ENCODE peak calls at places on chromosomes 16 and 17, in six cellular contexts. One of them, this sample, is unnamed.

GRCh38 chr17:43560461-43561427 is 14.6 kb upstream of the ETV4 start:
- DNase-seq in EL: no peak
- DNase-seq in activated CD4-positive, alpha-beta T cell treated with anti-CD3 and anti-CD28 coated beads for 24 hours: no peak
- DNase-seq in HFF-Myc: no peak
- DNase-seq in NCI-H446 treated with DMSO at 0.1 percent for 48 hours: no peak
- DNase-seq in WTC11: no peak
- DNase-seq in this sample: no peak

GRCh38 chr16:30609002-30609927 is 924 bp downstream of the ZNF689 start:
- DNase-seq in HFF-Myc: no peak
- DNase-seq in WTC11: peak
- DNase-seq in NCI-H446 treated with DMSO at 0.1 percent for 48 hours: no peak
- DNase-seq in activated CD4-positive, alpha-beta T cell treated with anti-CD3 and anti-CD28 coated beads for 24 hours: peak
- DNase-seq in EL: peak
- DNase-seq in this sample: no peak

GRCh38 chr17:53896047-53896446 is 73.3 kb downstream of the KIF2B start:
- DNase-seq in EL: no peak
- DNase-seq in activated CD4-positive, alpha-beta T cell treated with anti-CD3 and anti-CD28 coated beads for 24 hours: no peak
- DNase-seq in HFF-Myc: no peak
- DNase-seq in WTC11: no peak
- DNase-seq in NCI-H446 treated with DMSO at 0.1 percent for 48 hours: no peak
- DNase-seq in this sample: no peak

GRCh38 chr17:30091771-30092170 is 24.8 kb upstream of the NSRP1 start:
- DNase-seq in HFF-Myc: no peak
- DNase-seq in NCI-H446 treated with DMSO at 0.1 percent for 48 hours: peak
- DNase-seq in EL: peak
- DNase-seq in WTC11: no peak
- DNase-seq in activated CD4-positive, alpha-beta T cell treated with anti-CD3 and anti-CD28 coated beads for 24 hours: no peak
- DNase-seq in this sample: no peak

GRCh38 chr17:81635431-81635830 is 1.5 kb downstream of the NPLOC4 start:
- DNase-seq in EL: no peak
- DNase-seq in WTC11: no peak
- DNase-seq in activated CD4-positive, alpha-beta T cell treated with anti-CD3 and anti-CD28 coated beads for 24 hours: no peak
- DNase-seq in HFF-Myc: no peak
- DNase-seq in NCI-H446 treated with DMSO at 0.1 percent for 48 hours: no peak
- DNase-seq in this sample: peak

GRCh38 chr16:67653131-67654068 is 6.7 kb downstream of the ACD start:
- DNase-seq in EL: peak
- DNase-seq in HFF-Myc: no peak
- DNase-seq in WTC11: no peak
- DNase-seq in NCI-H446 treated with DMSO at 0.1 percent for 48 hours: no peak
- DNase-seq in activated CD4-positive, alpha-beta T cell treated with anti-CD3 and anti-CD28 coated beads for 24 hours: no peak
- DNase-seq in this sample: no peak

GRCh38 chr16:85615014-85615851 is 2.1 kb downstream of the GSE1 start:
- DNase-seq in HFF-Myc: no peak
- DNase-seq in activated CD4-positive, alpha-beta T cell treated with anti-CD3 and anti-CD28 coated beads for 24 hours: no peak
- DNase-seq in NCI-H446 treated with DMSO at 0.1 percent for 48 hours: no peak
- DNase-seq in WTC11: peak
- DNase-seq in EL: no peak
- DNase-seq in this sample: peak

GRCh38 chr16:88760424-88761142 is 24.4 kb downstream of the PIEZO1 start:
- DNase-seq in NCI-H446 treated with DMSO at 0.1 percent for 48 hours: no peak
- DNase-seq in activated CD4-positive, alpha-beta T cell treated with anti-CD3 and anti-CD28 coated beads for 24 hours: no peak
- DNase-seq in HFF-Myc: no peak
- DNase-seq in EL: no peak
- DNase-seq in WTC11: no peak
- DNase-seq in this sample: no peak

GRCh38 chr17:79986441-79987186 is 49.1 kb downstream of the TBC1D16 start:
- DNase-seq in WTC11: no peak
- DNase-seq in HFF-Myc: no peak
- DNase-seq in NCI-H446 treated with DMSO at 0.1 percent for 48 hours: no peak
- DNase-seq in activated CD4-positive, alpha-beta T cell treated with anti-CD3 and anti-CD28 coated beads for 24 hours: no peak
- DNase-seq in EL: peak
- DNase-seq in this sample: no peak

GRCh38 chr16:13036600-13036999 is 135.2 kb downstream of the SHISA9 start:
- DNase-seq in NCI-H446 treated with DMSO at 0.1 percent for 48 hours: no peak
- DNase-seq in EL: peak
- DNase-seq in activated CD4-positive, alpha-beta T cell treated with anti-CD3 and anti-CD28 coated beads for 24 hours: peak
- DNase-seq in WTC11: peak
- DNase-seq in HFF-Myc: peak
- DNase-seq in this sample: peak

GRCh38 chr17:21282231-21282630 is 2.3 kb upstream of the MAP2K3 start:
- DNase-seq in NCI-H446 treated with DMSO at 0.1 percent for 48 hours: peak
- DNase-seq in activated CD4-positive, alpha-beta T cell treated with anti-CD3 and anti-CD28 coated beads for 24 hours: no peak
- DNase-seq in HFF-Myc: no peak
- DNase-seq in WTC11: no peak
- DNase-seq in EL: peak
- DNase-seq in this sample: peak

GRCh38 chr17:19379306-19380075 is 1.2 kb downstream of the MAPK7 start:
- DNase-seq in NCI-H446 treated with DMSO at 0.1 percent for 48 hours: no peak
- DNase-seq in activated CD4-positive, alpha-beta T cell treated with anti-CD3 and anti-CD28 coated beads for 24 hours: no peak
- DNase-seq in HFF-Myc: no peak
- DNase-seq in WTC11: no peak
- DNase-seq in EL: no peak
- DNase-seq in this sample: no peak

GRCh38 chr17:15914400-15915165 is 30.3 kb upstream of the ADORA2B start:
- DNase-seq in WTC11: peak
- DNase-seq in EL: peak
- DNase-seq in activated CD4-positive, alpha-beta T cell treated with anti-CD3 and anti-CD28 coated beads for 24 hours: no peak
- DNase-seq in HFF-Myc: no peak
- DNase-seq in NCI-H446 treated with DMSO at 0.1 percent for 48 hours: no peak
- DNase-seq in this sample: peak

GRCh38 chr17:28326114-28326513 is 7.1 kb downstream of the TMEM97 start:
- DNase-seq in HFF-Myc: no peak
- DNase-seq in EL: no peak
- DNase-seq in WTC11: no peak
- DNase-seq in activated CD4-positive, alpha-beta T cell treated with anti-CD3 and anti-CD28 coated beads for 24 hours: no peak
- DNase-seq in NCI-H446 treated with DMSO at 0.1 percent for 48 hours: no peak
- DNase-seq in this sample: no peak

GRCh38 chr17:10698116-10698818 is 873 bp downstream of the ADPRM start:
- DNase-seq in WTC11: no peak
- DNase-seq in activated CD4-positive, alpha-beta T cell treated with anti-CD3 and anti-CD28 coated beads for 24 hours: no peak
- DNase-seq in EL: peak
- DNase-seq in NCI-H446 treated with DMSO at 0.1 percent for 48 hours: no peak
- DNase-seq in HFF-Myc: no peak
- DNase-seq in this sample: peak

GRCh38 chr16:86587487-86587886 is 9.1 kb downstream of the FOXL1 start:
- DNase-seq in EL: no peak
- DNase-seq in HFF-Myc: no peak
- DNase-seq in activated CD4-positive, alpha-beta T cell treated with anti-CD3 and anti-CD28 coated beads for 24 hours: no peak
- DNase-seq in WTC11: no peak
- DNase-seq in NCI-H446 treated with DMSO at 0.1 percent for 48 hours: no peak
- DNase-seq in this sample: no peak

GRCh38 chr16:77951788-77952187 is 70.6 kb upstream of the CLEC3A start:
- DNase-seq in EL: no peak
- DNase-seq in HFF-Myc: no peak
- DNase-seq in NCI-H446 treated with DMSO at 0.1 percent for 48 hours: no peak
- DNase-seq in WTC11: no peak
- DNase-seq in activated CD4-positive, alpha-beta T cell treated with anti-CD3 and anti-CD28 coated beads for 24 hours: no peak
- DNase-seq in this sample: peak

GRCh38 chr16:72050769-72051464 is 3.4 kb upstream of the HP start:
- DNase-seq in WTC11: no peak
- DNase-seq in EL: no peak
- DNase-seq in NCI-H446 treated with DMSO at 0.1 percent for 48 hours: no peak
- DNase-seq in activated CD4-positive, alpha-beta T cell treated with anti-CD3 and anti-CD28 coated beads for 24 hours: no peak
- DNase-seq in HFF-Myc: no peak
- DNase-seq in this sample: peak

GRCh38 chr16:23914935-23915549 is 79.3 kb downstream of the PRKCB start:
- DNase-seq in HFF-Myc: no peak
- DNase-seq in EL: no peak
- DNase-seq in activated CD4-positive, alpha-beta T cell treated with anti-CD3 and anti-CD28 coated beads for 24 hours: no peak
- DNase-seq in NCI-H446 treated with DMSO at 0.1 percent for 48 hours: no peak
- DNase-seq in WTC11: no peak
- DNase-seq in this sample: no peak

GRCh38 chr16:81140930-81141780 is 45.0 kb upstream of the GCSH start:
- DNase-seq in EL: no peak
- DNase-seq in activated CD4-positive, alpha-beta T cell treated with anti-CD3 and anti-CD28 coated beads for 24 hours: no peak
- DNase-seq in WTC11: peak
- DNase-seq in NCI-H446 treated with DMSO at 0.1 percent for 48 hours: no peak
- DNase-seq in HFF-Myc: no peak
- DNase-seq in this sample: no peak

GRCh38 chr17:82051776-82052637 is at the start of the genes GPS1 and RFNG:
- DNase-seq in WTC11: peak
- DNase-seq in HFF-Myc: no peak
- DNase-seq in activated CD4-positive, alpha-beta T cell treated with anti-CD3 and anti-CD28 coated beads for 24 hours: peak
- DNase-seq in NCI-H446 treated with DMSO at 0.1 percent for 48 hours: no peak
- DNase-seq in EL: peak
- DNase-seq in this sample: peak

GRCh38 chr16:35523991-35524390 is 2064.6 kb downstream of the TP53TG3F start:
- DNase-seq in WTC11: no peak
- DNase-seq in NCI-H446 treated with DMSO at 0.1 percent for 48 hours: no peak
- DNase-seq in HFF-Myc: no peak
- DNase-seq in EL: no peak
- DNase-seq in activated CD4-positive, alpha-beta T cell treated with anti-CD3 and anti-CD28 coated beads for 24 hours: no peak
- DNase-seq in this sample: no peak

GRCh38 chr17:68127914-68128313 is 92.4 kb downstream of the KPNA2 start:
- DNase-seq in NCI-H446 treated with DMSO at 0.1 percent for 48 hours: no peak
- DNase-seq in activated CD4-positive, alpha-beta T cell treated with anti-CD3 and anti-CD28 coated beads for 24 hours: no peak
- DNase-seq in WTC11: no peak
- DNase-seq in HFF-Myc: no peak
- DNase-seq in EL: no peak
- DNase-seq in this sample: no peak

GRCh38 chr17:58271532-58271931 is 9.2 kb downstream of the MPO start:
- DNase-seq in NCI-H446 treated with DMSO at 0.1 percent for 48 hours: no peak
- DNase-seq in EL: no peak
- DNase-seq in HFF-Myc: no peak
- DNase-seq in WTC11: no peak
- DNase-seq in activated CD4-positive, alpha-beta T cell treated with anti-CD3 and anti-CD28 coated beads for 24 hours: no peak
- DNase-seq in this sample: no peak

GRCh38 chr17:79696159-79696982 is 34.4 kb upstream of the ENPP7 start:
- DNase-seq in WTC11: no peak
- DNase-seq in NCI-H446 treated with DMSO at 0.1 percent for 48 hours: no peak
- DNase-seq in EL: no peak
- DNase-seq in activated CD4-positive, alpha-beta T cell treated with anti-CD3 and anti-CD28 coated beads for 24 hours: no peak
- DNase-seq in HFF-Myc: no peak
- DNase-seq in this sample: no peak

GRCh38 chr17:50550661-50551432 is 3.9 kb downstream of the SPATA20 start:
- DNase-seq in HFF-Myc: peak
- DNase-seq in EL: peak
- DNase-seq in activated CD4-positive, alpha-beta T cell treated with anti-CD3 and anti-CD28 coated beads for 24 hours: no peak
- DNase-seq in WTC11: peak
- DNase-seq in NCI-H446 treated with DMSO at 0.1 percent for 48 hours: no peak
- DNase-seq in this sample: no peak

GRCh38 chr17:15945493-15946209 is 721 bp downstream of the ADORA2B start:
- DNase-seq in EL: peak
- DNase-seq in WTC11: peak
- DNase-seq in activated CD4-positive, alpha-beta T cell treated with anti-CD3 and anti-CD28 coated beads for 24 hours: no peak
- DNase-seq in NCI-H446 treated with DMSO at 0.1 percent for 48 hours: no peak
- DNase-seq in HFF-Myc: no peak
- DNase-seq in this sample: peak

GRCh38 chr16:72195609-72196008 is 23.7 kb upstream of the PMFBP1 start:
- DNase-seq in NCI-H446 treated with DMSO at 0.1 percent for 48 hours: no peak
- DNase-seq in EL: no peak
- DNase-seq in WTC11: peak
- DNase-seq in HFF-Myc: no peak
- DNase-seq in activated CD4-positive, alpha-beta T cell treated with anti-CD3 and anti-CD28 coated beads for 24 hours: no peak
- DNase-seq in this sample: no peak

This sample was measured in mammary epithelial cell.